ENCODE peak calls at places on chromosomes 3 and 15, in four cellular contexts. G is B cell, D is neural crest cell, K is breast epithelium. C is an unnamed sample.

GRCh38 chr3:55891106-55891505 is 404.0 kb upstream of the WNT5A start:
- DNase-seq in G (no peak), D (no peak), K (no peak), C (no peak)

GRCh38 chr3:46489875-46490274 is 7.9 kb upstream of the RTP3 start:
- DNase-seq in G (no peak), D (no peak), K (no peak), C (no peak)

GRCh38 chr3:126179825-126180476 is 435 bp downstream of the ALDH1L1 start:
- DNase-seq in G (no peak), D (peak; percentile 29), K (peak; percentile 38), C (no peak)

GRCh38 chr15:68385671-68386586 is 46.0 kb downstream of the ITGA11 start:
- DNase-seq in G (no peak), D (no peak), K (no peak), C (no peak)

GRCh38 chr3:115688408-115688807 is 65.1 kb downstream of the GAP43 start:
- DNase-seq in G (no peak), D (no peak), K (no peak), C (no peak)

GRCh38 chr3:134373942-134374790 is at the start of gene AMOTL2:
- DNase-seq in G (peak; percentile 4), D (peak; percentile 80), K (peak; percentile 92), C (peak; percentile 72)

GRCh38 chr3:38360345-38360744 is 13.8 kb downstream of the XYLB start:
- DNase-seq in G (no peak), D (no peak), K (no peak), C (no peak)

GRCh38 chr15:31013863-31014607 is 22.6 kb upstream of the MTMR10 start:
- DNase-seq in G (peak; percentile 57), D (no peak), K (no peak), C (peak; percentile 42)

GRCh38 chr15:44295909-44296420 is 7.4 kb downstream of the GOLM2 start:
- DNase-seq in G (peak; percentile 45), D (no peak), K (no peak), C (no peak)

GRCh38 chr3:73381551-73381950 is 243.2 kb downstream of the PDZRN3 start:
- DNase-seq in G (no peak), D (no peak), K (no peak), C (no peak)

GRCh38 chr3:52144034-52144795 is 10.0 kb downstream of the POC1A start:
- DNase-seq in G (peak; percentile 91), D (peak; percentile 79), K (peak; percentile 88), C (peak; percentile 89)

GRCh38 chr3:12797892-12798558 is 1.5 kb downstream of the CAND2 start:
- DNase-seq in G (peak; percentile 30), D (no peak), K (no peak), C (no peak)

GRCh38 chr15:38603271-38603670 is 38.7 kb upstream of the RASGRP1 start:
- DNase-seq in G (no peak), D (no peak), K (no peak), C (no peak)

GRCh38 chr15:65857718-65858402 is 11.4 kb upstream of the RAB11A start:
- DNase-seq in G (no peak), D (no peak), K (no peak), C (no peak)

GRCh38 chr3:107543666-107544065 is 20.9 kb downstream of the BBX start:
- DNase-seq in G (peak; percentile 23), D (no peak), K (no peak), C (no peak)

GRCh38 chr15:39251413-39252197 is 329.3 kb upstream of the THBS1 start:
- DNase-seq in G (no peak), D (no peak), K (no peak), C (no peak)

GRCh38 chr3:141442914-141443313 is 43.9 kb upstream of the RASA2 start:
- DNase-seq in G (no peak), D (no peak), K (no peak), C (no peak)

GRCh38 chr3:186368717-186369116 is 6.7 kb upstream of the DGKG start:
- DNase-seq in G (no peak), D (no peak), K (no peak), C (no peak)

GRCh38 chr3:83193526-83193925 is 1432.1 kb upstream of the GBE1 start:
- DNase-seq in G (no peak), D (no peak), K (no peak), C (no peak)

GRCh38 chr3:147919496-147919895 is 510.3 kb downstream of the ZIC1 start:
- DNase-seq in G (no peak), D (no peak), K (no peak), C (no peak)

GRCh38 chr15:63188247-63188936 is 1.0 kb upstream of the RAB8B start:
- DNase-seq in G (no peak), D (no peak), K (no peak), C (peak; percentile 29)

GRCh38 chr3:116199063-116199462 is 246.2 kb downstream of the LSAMP start:
- DNase-seq in G (no peak), D (no peak), K (no peak), C (no peak)

GRCh38 chr3:119759962-119760361 is 21.9 kb upstream of the NR1I2 start:
- DNase-seq in G (no peak), D (no peak), K (no peak), C (no peak)

GRCh38 chr3:105584351-105584790 is 217.7 kb downstream of the ALCAM start:
- DNase-seq in G (no peak), D (no peak), K (no peak), C (no peak)

GRCh38 chr15:67188551-67189218 is 65.8 kb downstream of the AAGAB start:
- DNase-seq in G (no peak), D (no peak), K (no peak), C (peak; percentile 6)

GRCh38 chr3:144235489-144235888 is 263.9 kb downstream of the DIPK2A start:
- DNase-seq in G (no peak), D (no peak), K (no peak), C (no peak)

GRCh38 chr3:43659250-43659880 is 31.4 kb upstream of the ABHD5 start:
- DNase-seq in G (no peak), D (no peak), K (no peak), C (no peak)

GRCh38 chr3:121918779-121919483 is 24.7 kb downstream of the SLC15A2 start:
- DNase-seq in G (no peak), D (no peak), K (no peak), C (no peak)

GRCh38 chr3:106577241-106577640 is 708.4 kb upstream of the CBLB start:
- DNase-seq in G (no peak), D (no peak), K (no peak), C (no peak)

GRCh38 chr3:45343947-45344346 is 44.4 kb upstream of the LARS2 start:
- DNase-seq in G (no peak), D (no peak), K (no peak), C (no peak)

GRCh38 chr3:37499061-37499785 is 324.8 kb upstream of the LRRFIP2 start:
- DNase-seq in G (no peak), D (no peak), K (no peak), C (no peak)

GRCh38 chr15:83653288-83653638 is 660 bp upstream of the ADAMTSL3 start:
- DNase-seq in G (no peak), D (no peak), K (no peak), C (no peak)

GRCh38 chr3:176946169-176946568 is 251.1 kb downstream of the TBL1XR1 start:
- DNase-seq in G (no peak), D (no peak), K (no peak), C (no peak)

GRCh38 chr3:38724392-38724736 is 74.9 kb upstream of the SCN5A start:
- DNase-seq in G (no peak), D (no peak), K (no peak), C (no peak)

GRCh38 chr15:32106401-32107381 is 76.4 kb downstream of the CHRNA7 start:
- DNase-seq in G (no peak), D (no peak), K (no peak), C (no peak)

GRCh38 chr3:99601493-99601892 is 36.9 kb upstream of the COL8A1 start:
- DNase-seq in G (no peak), D (no peak), K (no peak), C (no peak)

GRCh38 chr3:169772951-169773816 is at the start of gene MYNN:
- DNase-seq in G (peak; percentile 94), D (peak; percentile 79), K (peak; percentile 90), C (peak; percentile 82)

GRCh38 chr3:169772530-169772950 is 656 bp upstream of the MYNN start:
- DNase-seq in G (peak; percentile 78), D (peak; percentile 52), K (peak; percentile 83), C (peak; percentile 49)

GRCh38 chr3:169771651-169772529 is 1.3 kb upstream of the MYNN start:
- DNase-seq in G (peak; percentile 86), D (peak; percentile 69), K (no peak), C (peak; percentile 12)

GRCh38 chr3:169765281-169765624 is 393 bp upstream of the TERC start:
- DNase-seq in G (no peak), D (no peak), K (no peak), C (no peak)

DNA sequence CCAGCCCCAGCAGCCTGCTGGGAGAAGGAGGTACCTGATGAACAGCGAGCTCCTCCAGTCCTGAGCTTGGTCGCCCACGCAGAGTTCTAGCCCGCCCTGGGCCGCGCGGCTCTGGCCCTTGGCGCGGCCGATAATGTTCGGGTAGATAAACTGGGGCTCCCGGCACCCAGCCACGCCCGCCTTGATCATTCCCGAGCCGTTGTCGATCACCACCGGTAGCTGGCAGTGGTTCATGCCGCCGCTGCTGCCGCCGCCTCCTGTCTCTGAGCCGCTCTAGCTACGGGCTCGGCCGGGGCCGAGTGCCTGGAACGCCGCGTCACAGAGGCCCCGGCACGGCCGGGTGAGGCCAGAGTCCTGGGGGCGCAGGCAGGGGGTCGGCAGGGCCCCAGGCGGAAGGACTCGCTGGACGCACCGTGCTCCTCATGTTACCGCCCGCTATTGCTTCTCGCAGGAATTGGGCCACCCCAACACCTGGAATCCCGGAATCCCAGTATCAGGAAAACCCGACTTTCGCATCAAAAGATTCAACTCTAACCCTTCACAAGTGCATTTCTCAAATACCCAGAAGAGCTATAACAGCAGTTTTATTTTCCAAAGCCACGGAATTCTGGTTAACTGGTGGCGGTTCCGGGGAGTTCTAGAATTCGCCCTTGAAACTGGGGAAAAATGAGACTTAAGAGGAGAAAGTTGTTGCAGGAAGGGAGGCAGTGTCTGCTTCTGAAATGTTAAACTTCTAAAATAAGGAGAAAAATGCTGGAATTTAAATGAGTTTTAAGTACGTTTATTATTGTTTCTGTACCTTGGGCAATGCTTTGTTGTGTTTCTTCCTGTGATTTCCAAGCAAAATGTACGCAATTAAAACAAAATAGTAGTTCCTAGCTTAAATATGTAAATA is at the start of gene ACTRT3:
- DNase-seq in G (peak; percentile 78), D (peak; percentile 71), K (peak; percentile 29), C (peak; percentile 69)
- TF ChIP-seq CTCF in G (no peak), D (no peak), K (no peak), C (peak; percentile 1)

GRCh38 chr15:41581110-41581509 is 22.1 kb downstream of the TYRO3 start:
- DNase-seq in G (no peak), D (no peak), K (no peak), C (no peak)
- TF ChIP-seq CTCF in G (no peak), D (no peak), K (no peak), C (peak; percentile 29)

GRCh38 chr3:138222316-138222715 is 35.2 kb downstream of the ARMC8 start:
- DNase-seq in G (no peak), D (no peak), K (no peak), C (no peak)

GRCh38 chr3:138232705-138233364 is 45.7 kb downstream of the ARMC8 start:
- DNase-seq in G (no peak), D (no peak), K (no peak), C (no peak)

GRCh38 chr3:138222888-138223287 is 35.8 kb downstream of the ARMC8 start:
- DNase-seq in G (no peak), D (no peak), K (no peak), C (no peak)

GRCh38 chr3:138230525-138230924 is 43.4 kb downstream of the ARMC8 start:
- DNase-seq in G (no peak), D (no peak), K (no peak), C (no peak)

GRCh38 chr3:138227650-138228049 is 40.5 kb downstream of the ARMC8 start:
- DNase-seq in G (no peak), D (no peak), K (no peak), C (no peak)
- TF ChIP-seq CTCF in G (no peak), D (no peak), K (no peak), C (no peak)

GRCh38 chr15:72585659-72586058 is 68.8 kb upstream of the GOLGA6B start:
- DNase-seq in G (no peak), D (no peak), K (no peak), C (no peak)
- TF ChIP-seq CTCF in G (no peak), D (no peak), K (no peak), C (peak; percentile 24)

C was measured in GM13977.